ENCODE peak calls at places on chromosomes 12 and 14, in four cellular contexts. D is T-helper 1 cell, F is left lobe of liver, X is caudate nucleus. R is an unnamed sample.

GRCh38 chr12:27733052-27733656 is 22.5 kb downstream of the MRPS35 start:
- DNase-seq in F (no peak), D (no peak), X (no peak), R (no peak)

GRCh38 chr12:102504871-102505270 is 24.5 kb upstream of the IGF1 start:
- DNase-seq in F (no peak), X (no peak), D (no peak), R (no peak)

GRCh38 chr12:85688837-85689236 is 147.4 kb downstream of the RASSF9 start:
- DNase-seq in X (no peak), D (no peak), F (no peak), R (no peak)

GRCh38 chr14:32110200-32110896 is 33.2 kb downstream of the ARHGAP5 start:
- DNase-seq in D (no peak), X (no peak), F (no peak), R (no peak)

GRCh38 chr12:47753021-47754001 is 5.4 kb downstream of the RAPGEF3 start:
- DNase-seq in D (no peak), X (no peak), F (no peak), R (no peak)

GRCh38 chr12:26317942-26318565 is 122.7 kb downstream of the SSPN start:
- DNase-seq in F (no peak), D (no peak), X (no peak), R (no peak)

GRCh38 chr14:58131386-58131785 is 20.6 kb downstream of the ARMH4 start:
- DNase-seq in F (peak), D (no peak), X (no peak), R (no peak)

GRCh38 chr14:29227631-29228030 is 461.0 kb downstream of the FOXG1 start:
- DNase-seq in D (no peak), F (no peak), X (no peak), R (no peak)

GRCh38 chr14:80536456-80536855 is 325.2 kb upstream of the DIO2 start:
- DNase-seq in X (no peak), F (no peak), D (no peak), R (no peak)

GRCh38 chr12:120110550-120111501 is 5.7 kb downstream of the RAB35 start:
- DNase-seq in F (peak), D (peak), X (no peak), R (peak)

GRCh38 chr12:111868676-111869588 is 26.9 kb downstream of the MAPKAPK5 start:
- DNase-seq in X (no peak), D (no peak), F (no peak), R (no peak)

GRCh38 chr12:68850390-68850789 is 42.4 kb downstream of the MDM2 start:
- DNase-seq in X (no peak), F (no peak), D (no peak), R (no peak)

GRCh38 chr12:106226884-106227640 is 20.8 kb downstream of the CKAP4 start:
- DNase-seq in D (no peak), F (peak), X (no peak), R (no peak)

GRCh38 chr12:27525373-27525772 is 1.4 kb downstream of the PPFIBP1 start:
- DNase-seq in X (no peak), F (no peak), D (no peak), R (no peak)

GRCh38 chr14:51022769-51023168 is 72.1 kb downstream of the TRIM9 start:
- DNase-seq in X (no peak), F (no peak), D (no peak), R (no peak)

GRCh38 chr12:4960547-4960946 is 50.8 kb downstream of the KCNA1 start:
- DNase-seq in F (no peak), D (no peak), X (no peak), R (no peak)

GRCh38 chr14:23043749-23044148 is 1.7 kb downstream of the PSMB11 start:
- DNase-seq in F (no peak), X (no peak), D (no peak), R (no peak)

GRCh38 chr14:49512147-49512551 is 74.0 kb downstream of the RPS29 start:
- DNase-seq in D (no peak), F (no peak), X (no peak), R (no peak)

GRCh38 chr12:22287776-22288621 is 46.5 kb downstream of the ST8SIA1 start:
- DNase-seq in D (no peak), X (no peak), F (no peak), R (peak)

GRCh38 chr12:117216686-117217085 is 26.4 kb upstream of the FBXO21 start:
- DNase-seq in F (no peak), X (no peak), D (no peak), R (no peak)

GRCh38 chr14:78075033-78075432 is 95.1 kb upstream of the NRXN3 start:
- DNase-seq in F (no peak), D (no peak), X (no peak), R (no peak)

GRCh38 chr14:82075566-82075965 is 541.9 kb upstream of the SEL1L start:
- DNase-seq in F (peak), D (no peak), X (no peak), R (no peak)